ENCODE peak calls at places on chromosomes 2 and 18, in four cellular contexts. One of them, this sample, is unnamed.

GRCh38 chr2:234593636-234594035 is 96.8 kb upstream of the ARL4C start:
- DNase-seq in esophagus muscularis mucosa: peak
- DNase-seq in body of pancreas: no peak
- DNase-seq in stomach: no peak
- DNase-seq in this sample: no peak

GRCh38 chr18:27171993-27172392 is 13.1 kb downstream of the CHST9 start:
- DNase-seq in esophagus muscularis mucosa: no peak
- DNase-seq in body of pancreas: no peak
- DNase-seq in stomach: no peak
- DNase-seq in this sample: no peak

GRCh38 chr2:117065912-117066311 is 748.6 kb upstream of the DDX18 start:
- DNase-seq in esophagus muscularis mucosa: no peak
- DNase-seq in body of pancreas: no peak
- DNase-seq in stomach: no peak
- DNase-seq in this sample: no peak

GRCh38 chr2:86815616-86816015 is 24.9 kb upstream of the CD8A start:
- DNase-seq in esophagus muscularis mucosa: no peak
- DNase-seq in body of pancreas: no peak
- DNase-seq in stomach: no peak
- DNase-seq in this sample: no peak

GRCh38 chr2:160952462-160952861 is 207.8 kb upstream of the TANK start:
- DNase-seq in esophagus muscularis mucosa: no peak
- DNase-seq in body of pancreas: peak
- DNase-seq in stomach: no peak
- DNase-seq in this sample: no peak

GRCh38 chr2:115200016-115200415 is 757.6 kb downstream of the DPP10 start:
- DNase-seq in esophagus muscularis mucosa: no peak
- DNase-seq in body of pancreas: no peak
- DNase-seq in stomach: no peak
- DNase-seq in this sample: no peak

GRCh38 chr2:147689510-147689909 is 155.3 kb upstream of the ACVR2A start:
- DNase-seq in esophagus muscularis mucosa: no peak
- DNase-seq in body of pancreas: peak
- DNase-seq in stomach: no peak
- DNase-seq in this sample: no peak

GRCh38 chr2:99974275-99974674 is 168.1 kb downstream of the AFF3 start:
- DNase-seq in esophagus muscularis mucosa: no peak
- DNase-seq in body of pancreas: no peak
- DNase-seq in stomach: no peak
- DNase-seq in this sample: no peak

GRCh38 chr2:164621761-164622105 is 451 bp upstream of the GRB14 start:
- DNase-seq in esophagus muscularis mucosa: no peak
- DNase-seq in body of pancreas: no peak
- DNase-seq in stomach: no peak
- DNase-seq in this sample: no peak

GRCh38 chr18:77866309-77866708 is 616.7 kb downstream of the GALR1 start:
- DNase-seq in esophagus muscularis mucosa: no peak
- DNase-seq in body of pancreas: no peak
- DNase-seq in stomach: no peak
- DNase-seq in this sample: no peak

GRCh38 chr2:69390001-69390400 is 3.0 kb upstream of the GFPT1 start:
- DNase-seq in esophagus muscularis mucosa: no peak
- DNase-seq in body of pancreas: peak
- DNase-seq in stomach: no peak
- DNase-seq in this sample: no peak

GRCh38 chr18:58402951-58403702 is 225.8 kb downstream of the ALPK2 start:
- DNase-seq in esophagus muscularis mucosa: no peak
- DNase-seq in body of pancreas: no peak
- DNase-seq in stomach: no peak
- DNase-seq in this sample: no peak

GRCh38 chr18:78814766-78815165 is 164.9 kb upstream of the SALL3 start:
- DNase-seq in esophagus muscularis mucosa: no peak
- DNase-seq in body of pancreas: no peak
- DNase-seq in stomach: no peak
- DNase-seq in this sample: no peak

GRCh38 chr18:506264-506663 is 5.8 kb upstream of the COLEC12 start:
- DNase-seq in esophagus muscularis mucosa: no peak
- DNase-seq in body of pancreas: no peak
- DNase-seq in stomach: no peak
- DNase-seq in this sample: no peak

DNA sequence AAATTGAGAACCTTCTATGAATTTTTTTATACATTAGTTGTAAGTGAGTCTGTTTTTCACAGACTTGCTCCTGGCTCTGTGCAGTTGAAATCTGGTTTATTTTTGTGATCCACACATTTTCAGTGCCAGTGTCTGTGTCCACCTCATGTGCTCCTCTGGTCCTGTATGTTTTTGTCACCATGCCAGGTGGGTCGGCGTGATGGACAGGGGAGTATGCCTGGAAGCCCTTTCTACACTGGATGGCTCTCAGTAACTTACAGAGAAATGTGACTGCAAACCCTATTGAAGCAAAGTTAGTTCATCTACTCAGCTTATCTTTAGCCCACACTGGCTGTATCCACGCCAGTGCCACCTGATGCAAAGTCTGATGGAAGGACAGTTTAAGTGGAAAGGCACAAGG is 4.2 kb downstream of the IMPA2 start:
- DNase-seq in esophagus muscularis mucosa: no peak
- DNase-seq in body of pancreas: no peak
- DNase-seq in stomach: no peak
- DNase-seq in this sample: no peak
- TF ChIP-seq POLR2A in esophagus muscularis mucosa: no peak
- TF ChIP-seq POLR2A in body of pancreas: no peak
- TF ChIP-seq POLR2A in stomach: no peak
- TF ChIP-seq POLR2A in this sample: no peak

GRCh38 chr2:206443735-206444527 is 599 bp downstream of the ADAM23 start:
- DNase-seq in esophagus muscularis mucosa: no peak
- DNase-seq in body of pancreas: peak
- DNase-seq in stomach: no peak
- DNase-seq in this sample: peak

GRCh38 chr2:206438196-206438727 is 5.1 kb upstream of the ADAM23 start:
- DNase-seq in esophagus muscularis mucosa: no peak
- DNase-seq in body of pancreas: no peak
- DNase-seq in stomach: no peak
- DNase-seq in this sample: no peak

GRCh38 chr2:206445948-206446347 is 2.6 kb downstream of the ADAM23 start:
- DNase-seq in esophagus muscularis mucosa: no peak
- DNase-seq in body of pancreas: no peak
- DNase-seq in stomach: no peak
- DNase-seq in this sample: no peak

GRCh38 chr2:206442516-206442853 is 847 bp upstream of the ADAM23 start:
- DNase-seq in esophagus muscularis mucosa: no peak
- DNase-seq in body of pancreas: no peak
- DNase-seq in stomach: no peak
- DNase-seq in this sample: no peak

GRCh38 chr2:206442854-206443734 is at the start of gene ADAM23:
- DNase-seq in esophagus muscularis mucosa: no peak
- DNase-seq in body of pancreas: no peak
- DNase-seq in stomach: no peak
- DNase-seq in this sample: peak
- TF ChIP-seq POLR2A in esophagus muscularis mucosa: no peak
- TF ChIP-seq POLR2A in body of pancreas: no peak
- TF ChIP-seq POLR2A in stomach: no peak
- TF ChIP-seq POLR2A in this sample: peak

GRCh38 chr2:230972046-230972445 is 23.9 kb upstream of the SPATA3 start:
- DNase-seq in esophagus muscularis mucosa: no peak
- DNase-seq in body of pancreas: no peak
- DNase-seq in stomach: no peak
- DNase-seq in this sample: no peak
- TF ChIP-seq POLR2A in esophagus muscularis mucosa: no peak
- TF ChIP-seq POLR2A in body of pancreas: no peak
- TF ChIP-seq POLR2A in stomach: no peak
- TF ChIP-seq POLR2A in this sample: no peak

GRCh38 chr2:196955036-196955435 is 28.5 kb upstream of the PGAP1 start:
- DNase-seq in esophagus muscularis mucosa: no peak
- DNase-seq in body of pancreas: no peak
- DNase-seq in stomach: no peak
- DNase-seq in this sample: no peak

GRCh38 chr2:196957442-196957841 is 30.9 kb upstream of the PGAP1 start:
- DNase-seq in esophagus muscularis mucosa: no peak
- DNase-seq in body of pancreas: no peak
- DNase-seq in stomach: no peak
- DNase-seq in this sample: no peak

GRCh38 chr2:196949116-196949515 is 22.6 kb upstream of the PGAP1 start:
- DNase-seq in esophagus muscularis mucosa: no peak
- DNase-seq in body of pancreas: no peak
- DNase-seq in stomach: no peak
- DNase-seq in this sample: no peak

GRCh38 chr2:196954001-196954400 is 27.5 kb upstream of the PGAP1 start:
- DNase-seq in esophagus muscularis mucosa: no peak
- DNase-seq in body of pancreas: no peak
- DNase-seq in stomach: no peak
- DNase-seq in this sample: no peak

GRCh38 chr2:196951973-196952372 is 25.5 kb upstream of the PGAP1 start:
- DNase-seq in esophagus muscularis mucosa: no peak
- DNase-seq in body of pancreas: no peak
- DNase-seq in stomach: no peak
- DNase-seq in this sample: no peak
- TF ChIP-seq POLR2A in esophagus muscularis mucosa: no peak
- TF ChIP-seq POLR2A in body of pancreas: no peak
- TF ChIP-seq POLR2A in stomach: no peak
- TF ChIP-seq POLR2A in this sample: no peak

GRCh38 chr2:240454031-240454901 is 18.8 kb downstream of the GPC1 start:
- DNase-seq in esophagus muscularis mucosa: no peak
- DNase-seq in body of pancreas: no peak
- DNase-seq in stomach: no peak
- DNase-seq in this sample: no peak

GRCh38 chr2:240451791-240452470 is 16.5 kb downstream of the GPC1 start:
- DNase-seq in esophagus muscularis mucosa: no peak
- DNase-seq in body of pancreas: no peak
- DNase-seq in stomach: no peak
- DNase-seq in this sample: no peak

GRCh38 chr2:240451108-240451611 is 15.7 kb downstream of the GPC1 start:
- DNase-seq in esophagus muscularis mucosa: no peak
- DNase-seq in body of pancreas: no peak
- DNase-seq in stomach: no peak
- DNase-seq in this sample: no peak

GRCh38 chr2:240453461-240454030 is 18.1 kb downstream of the GPC1 start:
- DNase-seq in esophagus muscularis mucosa: no peak
- DNase-seq in body of pancreas: no peak
- DNase-seq in stomach: no peak
- DNase-seq in this sample: no peak

GRCh38 chr2:240452471-240453256 is 17.2 kb downstream of the GPC1 start:
- DNase-seq in esophagus muscularis mucosa: no peak
- DNase-seq in body of pancreas: peak
- DNase-seq in stomach: peak
- DNase-seq in this sample: peak
- TF ChIP-seq POLR2A in esophagus muscularis mucosa: no peak
- TF ChIP-seq POLR2A in body of pancreas: no peak
- TF ChIP-seq POLR2A in stomach: no peak
- TF ChIP-seq POLR2A in this sample: peak

GRCh38 chr2:173963817-173964564 is 1.2 kb downstream of the SP3 start:
- DNase-seq in esophagus muscularis mucosa: peak
- DNase-seq in body of pancreas: peak
- DNase-seq in stomach: peak
- DNase-seq in this sample: peak
- TF ChIP-seq POLR2A in esophagus muscularis mucosa: peak
- TF ChIP-seq POLR2A in body of pancreas: peak
- TF ChIP-seq POLR2A in stomach: no peak
- TF ChIP-seq POLR2A in this sample: peak

GRCh38 chr2:42792583-42793313 is at the start of gene HAAO:
- DNase-seq in esophagus muscularis mucosa: no peak
- DNase-seq in body of pancreas: peak
- DNase-seq in stomach: peak
- DNase-seq in this sample: no peak

GRCh38 chr2:42795871-42796301 is 3.5 kb upstream of the HAAO start:
- DNase-seq in esophagus muscularis mucosa: no peak
- DNase-seq in body of pancreas: no peak
- DNase-seq in stomach: no peak
- DNase-seq in this sample: no peak

GRCh38 chr2:42795275-42795674 is 2.9 kb upstream of the HAAO start:
- DNase-seq in esophagus muscularis mucosa: no peak
- DNase-seq in body of pancreas: no peak
- DNase-seq in stomach: no peak
- DNase-seq in this sample: no peak

GRCh38 chr2:42793314-42794270 is 1.2 kb upstream of the HAAO start:
- DNase-seq in esophagus muscularis mucosa: no peak
- DNase-seq in body of pancreas: peak
- DNase-seq in stomach: no peak
- DNase-seq in this sample: no peak

DNA sequence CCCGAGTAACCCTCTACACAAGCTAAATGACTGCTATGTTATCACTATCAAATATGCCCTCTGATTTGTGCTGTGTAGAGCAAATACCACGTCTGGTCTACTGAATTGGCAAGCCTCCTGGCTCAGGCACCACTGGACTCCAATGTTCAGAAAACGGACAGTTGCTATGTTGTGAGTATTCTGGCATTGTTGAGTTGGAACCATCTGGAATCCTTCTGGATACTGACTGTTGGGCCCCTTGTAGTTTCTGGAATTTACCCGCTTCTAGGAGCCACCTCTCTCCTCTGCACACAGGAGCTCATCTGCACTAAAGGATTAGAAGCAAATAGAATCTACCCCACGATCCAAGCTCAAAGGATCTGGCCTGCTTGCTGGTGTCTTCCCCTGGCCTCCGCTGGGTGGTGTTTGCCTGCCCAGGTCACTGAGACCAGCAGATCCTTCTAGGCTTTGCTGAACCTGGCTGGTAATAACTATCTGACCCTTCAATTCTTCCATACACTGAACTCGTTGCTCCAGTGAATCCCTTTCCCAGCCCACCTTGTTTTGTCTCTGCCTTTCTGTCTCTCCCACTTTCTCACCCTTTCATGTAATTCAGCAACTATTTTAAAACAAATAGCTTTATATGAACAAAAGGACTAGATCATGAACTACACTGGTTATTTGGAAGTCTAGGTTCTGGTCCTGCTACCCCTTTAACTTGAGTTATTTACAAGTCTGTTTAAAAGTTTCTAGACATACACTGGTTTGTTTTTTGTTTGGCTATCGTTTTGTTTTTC is 2.1 kb upstream of the HAAO start:
- DNase-seq in esophagus muscularis mucosa: no peak
- DNase-seq in body of pancreas: peak
- DNase-seq in stomach: no peak
- DNase-seq in this sample: no peak
- TF ChIP-seq POLR2A in esophagus muscularis mucosa: no peak
- TF ChIP-seq POLR2A in body of pancreas: peak
- TF ChIP-seq POLR2A in stomach: no peak
- TF ChIP-seq POLR2A in this sample: no peak

This sample was measured in H54.